ENCODE peak calls at places on chromosome 14, in ten cellular contexts. Y, K, B, M, C, H, G, U, L and O are unnamed samples.

GRCh38 chr14:49549881-49550280 is 36.3 kb downstream of the RPS29 start:
- DNase-seq in Y (no peak), K (no peak), B (no peak), M (peak), C (peak), H (no peak), G (no peak), U (no peak), L (peak), O (no peak)

GRCh38 chr14:101103321-101103901 is 199.9 kb upstream of the RTL1 start:
- DNase-seq in Y (no peak), K (no peak), B (peak), M (no peak), C (no peak), H (no peak), G (no peak), U (peak), L (no peak), O (no peak)

GRCh38 chr14:100469632-100470522 is 117.3 kb downstream of the BEGAIN start:
- DNase-seq in Y (no peak), K (no peak), B (no peak), M (no peak), C (no peak), H (no peak), G (no peak), U (no peak), L (no peak), O (no peak)

GRCh38 chr14:90837355-90837754 is 21.1 kb upstream of the TTC7B start:
- DNase-seq in Y (no peak), K (no peak), B (no peak), M (no peak), C (no peak), H (no peak), G (no peak), U (no peak), L (no peak), O (no peak)

GRCh38 chr14:20630340-20631022 is 11.0 kb downstream of the OR6S1 start:
- DNase-seq in Y (no peak), K (no peak), B (peak), M (peak), C (no peak), H (no peak), G (no peak), U (peak), L (no peak), O (peak)

GRCh38 chr14:74048291-74048690 is 29.1 kb downstream of the BBOF1 start:
- DNase-seq in Y (no peak), K (no peak), B (peak), M (no peak), C (no peak), H (peak), G (no peak), U (no peak), L (peak), O (no peak)

GRCh38 chr14:24861083-24861630 is 188.8 kb downstream of the STXBP6 start:
- DNase-seq in Y (no peak), K (no peak), B (no peak), M (peak), C (no peak), H (peak), G (no peak), U (no peak), L (no peak), O (peak)

GRCh38 chr14:37665951-37666350 is 70.5 kb downstream of the TTC6 start:
- DNase-seq in Y (no peak), K (no peak), B (no peak), M (no peak), C (no peak), H (no peak), G (no peak), U (no peak), L (no peak), O (no peak)

GRCh38 chr14:26589998-26590397 is 7.8 kb downstream of the NOVA1 start:
- DNase-seq in Y (no peak), K (no peak), B (no peak), M (no peak), C (no peak), H (no peak), G (no peak), U (no peak), L (no peak), O (no peak)